ENCODE peak calls at places on chromosomes 5 and 9, in seven cellular contexts. F is neuronal stem cell, O is H9, R is H1, L is trophoblast cell, B is IMR-90, G is mesenchymal stem cell. V is an unnamed sample.

GRCh38 chr5:67238191-67238590 is 41.6 kb upstream of the CD180 start:
- DNase-seq in F (no peak), O (no peak), R (no peak), L (no peak), B (peak; percentile 13), G (peak; percentile 69), V (no peak)

GRCh38 chr5:128083811-128084227 is 253 bp downstream of the SLC12A2 start:
- DNase-seq in F (no peak), O (peak; percentile 65), R (no peak), L (no peak), B (peak; percentile 52), G (no peak), V (peak; percentile 71)

GRCh38 chr5:134090482-134090881 is 24.0 kb upstream of the TCF7 start:
- DNase-seq in F (no peak), O (no peak), R (no peak), L (no peak), B (no peak), G (no peak), V (no peak)

GRCh38 chr5:81963544-81963943 is 8.3 kb upstream of the ATG10 start:
- DNase-seq in F (no peak), O (no peak), R (no peak), L (no peak), B (no peak), G (no peak), V (no peak)

GRCh38 chr9:90433398-90433890 is 209.2 kb downstream of the DIRAS2 start:
- DNase-seq in F (peak; percentile 79), O (peak; percentile 92), R (peak; percentile 88), L (peak; percentile 70), B (no peak), G (peak; percentile 70), V (peak; percentile 98)

GRCh38 chr5:172871982-172872381 is 37.9 kb downstream of the ERGIC1 start:
- DNase-seq in F (no peak), O (no peak), R (no peak), L (no peak), B (peak; percentile 52), G (peak; percentile 61), V (no peak)

GRCh38 chr9:120480707-120481106 is 99.3 kb downstream of the CDK5RAP2 start:
- DNase-seq in F (no peak), O (no peak), R (no peak), L (no peak), B (no peak), G (no peak), V (no peak)

GRCh38 chr5:138927979-138928378 is 52.8 kb upstream of the LRRTM2 start:
- DNase-seq in F (no peak), O (no peak), R (no peak), L (no peak), B (peak; percentile 23), G (no peak), V (no peak)

GRCh38 chr5:59592101-59592500 is 301.4 kb downstream of the PDE4D start:
- DNase-seq in F (no peak), O (no peak), R (no peak), L (no peak), B (peak; percentile 25), G (no peak), V (no peak)

GRCh38 chr5:163915481-163915961 is 410.1 kb downstream of the MAT2B start:
- DNase-seq in F (no peak), O (no peak), R (no peak), L (no peak), B (peak; percentile 57), G (peak; percentile 45), V (peak; percentile 39)

GRCh38 chr5:92599217-92599810 is 981.7 kb downstream of the NR2F1-AS1 start:
- DNase-seq in F (no peak), O (no peak), R (no peak), L (no peak), B (no peak), G (no peak), V (no peak)

GRCh38 chr9:87212563-87213154 is 265.4 kb upstream of the GAS1 start:
- DNase-seq in F (no peak), O (peak; percentile 36), R (no peak), L (peak; percentile 32), B (peak; percentile 39), G (peak; percentile 24), V (peak; percentile 39)

GRCh38 chr9:100577776-100578448 is at the start of gene CAVIN4:
- DNase-seq in F (no peak), O (no peak), R (no peak), L (no peak), B (peak; percentile 91), G (no peak), V (no peak)

GRCh38 chr5:10303699-10304170 is 4.0 kb downstream of the CMBL start:
- DNase-seq in F (no peak), O (no peak), R (no peak), L (no peak), B (no peak), G (no peak), V (no peak)

GRCh38 chr5:178241259-178241658 is 8.7 kb upstream of the PHYKPL start:
- DNase-seq in F (no peak), O (no peak), R (no peak), L (no peak), B (no peak), G (no peak), V (no peak)

GRCh38 chr9:131258186-131258585 is 18.1 kb downstream of the FAM78A start:
- DNase-seq in F (no peak), O (no peak), R (no peak), L (no peak), B (no peak), G (no peak), V (no peak)

GRCh38 chr5:141692919-141693848 is 11.2 kb upstream of the ARAP3 start:
- DNase-seq in F (no peak), O (no peak), R (no peak), L (no peak), B (peak; percentile 55), G (peak; percentile 32), V (no peak)

GRCh38 chr5:58871648-58872242 is 288.9 kb downstream of the RAB3C start:
- DNase-seq in F (peak; percentile 24), O (no peak), R (no peak), L (peak; percentile 20), B (peak; percentile 36), G (peak; percentile 49), V (peak; percentile 33)

GRCh38 chr9:76519027-76519835 is 60.2 kb downstream of the GCNT1 start:
- DNase-seq in F (no peak), O (no peak), R (no peak), L (peak; percentile 71), B (no peak), G (no peak), V (no peak)

GRCh38 chr9:127887792-127888191 is 10.3 kb upstream of the AK1 start:
- DNase-seq in F (no peak), O (no peak), R (no peak), L (no peak), B (no peak), G (no peak), V (no peak)

GRCh38 chr9:75200892-75201470 is 112.7 kb downstream of the OSTF1 start:
- DNase-seq in F (peak; percentile 41), O (no peak), R (no peak), L (no peak), B (peak; percentile 49), G (peak; percentile 46), V (peak; percentile 55)

GRCh38 chr5:86665984-86666760 is 48.4 kb downstream of the COX7C start:
- DNase-seq in F (no peak), O (peak; percentile 55), R (no peak), L (no peak), B (no peak), G (no peak), V (no peak)

GRCh38 chr5:134763221-134763620 is 4.6 kb downstream of the DDX46 start:
- DNase-seq in F (no peak), O (no peak), R (no peak), L (no peak), B (no peak), G (no peak), V (peak; percentile 20)

GRCh38 chr9:94144394-94144793 is 60.1 kb downstream of the PTPDC1 start:
- DNase-seq in F (no peak), O (no peak), R (no peak), L (no peak), B (no peak), G (no peak), V (no peak)

GRCh38 chr9:136981588-136982231 is 1.1 kb upstream of the LCNL1 start:
- DNase-seq in F (no peak), O (no peak), R (no peak), L (no peak), B (no peak), G (no peak), V (no peak)

GRCh38 chr5:132489051-132489770 is 1.4 kb downstream of the IRF1 start:
- DNase-seq in F (no peak), O (peak; percentile 17), R (no peak), L (no peak), B (no peak), G (peak; percentile 8), V (no peak)

GRCh38 chr9:37324261-37324683 is 98.2 kb upstream of the GRHPR start:
- DNase-seq in F (peak; percentile 12), O (no peak), R (no peak), L (peak; percentile 82), B (peak; percentile 53), G (peak; percentile 12), V (peak; percentile 1)
- H3K27ac ChIP-seq in F (no peak overlapping the region), O (no peak overlapping the region), R (no peak overlapping the region), L (no peak overlapping the region), B (no peak overlapping the region), G (peak overlapping the region; percentile 10), V (no peak overlapping the region)

DNA sequence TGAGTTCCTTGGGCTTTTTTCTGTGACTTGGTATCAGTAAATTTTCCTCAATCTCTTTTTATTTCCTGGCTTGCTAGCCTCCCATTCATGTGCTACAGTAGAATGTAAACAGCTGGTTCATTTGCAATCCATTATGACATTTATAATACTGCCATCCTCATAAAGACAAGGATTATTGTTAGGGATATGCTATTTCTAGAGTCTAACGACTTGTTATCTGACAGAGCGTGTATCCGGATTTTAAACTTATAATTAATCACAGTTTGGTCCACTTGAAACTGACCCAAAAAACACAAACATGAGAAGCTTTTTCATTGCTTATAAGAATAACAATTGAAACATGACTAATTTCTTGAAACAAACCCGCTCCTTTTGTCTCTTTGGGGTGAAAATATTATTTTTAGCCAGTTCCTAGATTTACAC is 585.8 kb downstream of the TLE4 start:
- DNase-seq in F (no peak), O (no peak), R (no peak), L (no peak), B (peak; percentile 67), G (peak; percentile 34), V (no peak)
- H2BK120ac ChIP-seq in F (no peak overlapping the region), O (no peak overlapping the region), R (no peak overlapping the region), L (no peak overlapping the region), B (no peak overlapping the region), G (no peak overlapping the region), V (no peak overlapping the region)

DNA sequence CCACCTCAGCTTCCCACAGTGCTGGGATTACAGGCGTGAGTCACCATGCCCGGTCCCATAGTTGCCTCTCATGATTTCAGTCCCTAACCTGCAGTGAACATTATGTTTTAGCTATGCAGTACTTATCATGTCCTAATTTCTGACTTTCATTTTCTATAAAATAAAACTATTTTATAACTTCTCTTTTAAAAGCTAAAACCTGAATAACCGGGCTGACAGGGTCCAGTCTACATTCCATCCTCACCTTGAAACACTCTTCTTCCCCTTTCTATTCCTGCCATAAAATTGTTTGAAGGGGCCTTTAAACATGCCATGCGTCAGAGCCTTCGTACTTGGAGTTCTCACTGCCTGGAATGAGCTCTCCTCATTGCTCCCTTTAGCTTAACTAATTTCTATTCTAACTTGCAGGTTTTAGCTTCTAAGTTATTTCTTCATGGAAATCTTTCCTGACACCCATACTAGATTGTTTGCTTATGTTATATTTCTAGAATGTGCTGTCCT is 143.0 kb upstream of the PRLR start:
- DNase-seq in F (no peak), O (no peak), R (no peak), L (peak; percentile 30), B (no peak), G (no peak), V (no peak)
- H3K27ac ChIP-seq in F (no peak overlapping the region), O (no peak overlapping the region), R (no peak overlapping the region), L (no peak overlapping the region), B (no peak overlapping the region), G (no peak overlapping the region), V (no peak overlapping the region)

GRCh38 chr5:65693121-65693520 is 28.8 kb downstream of the SGTB start:
- DNase-seq in F (no peak), O (no peak), R (no peak), L (no peak), B (no peak), G (no peak), V (no peak)
- H2BK120ac ChIP-seq in F (no peak overlapping the region), O (no peak overlapping the region), R (no peak overlapping the region), L (no peak overlapping the region), B (no peak overlapping the region), G (no peak overlapping the region), V (no peak overlapping the region)